ENCODE peak calls at places on chromosomes 5 and 9, in nine cellular contexts. One of them, this sample, is unnamed.

GRCh38 chr9:83721509-83721908 is 13.8 kb upstream of the UBQLN1 start:
- DNase-seq in stomach: no peak
- DNase-seq in ovary: no peak
- DNase-seq in transverse colon: no peak
- DNase-seq in H54: no peak
- DNase-seq in suprapubic skin: no peak
- DNase-seq in HCT116: no peak
- DNase-seq in tibial nerve: no peak
- DNase-seq in sigmoid colon: no peak
- DNase-seq in this sample: no peak

GRCh38 chr5:95841914-95842812 is 19.6 kb upstream of the GLRX start:
- DNase-seq in stomach: peak
- DNase-seq in ovary: no peak
- DNase-seq in transverse colon: peak
- DNase-seq in H54: no peak
- DNase-seq in suprapubic skin: no peak
- DNase-seq in HCT116: no peak
- DNase-seq in tibial nerve: peak
- DNase-seq in sigmoid colon: peak
- DNase-seq in this sample: no peak

GRCh38 chr5:178116406-178116885 is 3.1 kb downstream of the N4BP3 start:
- DNase-seq in stomach: no peak
- DNase-seq in ovary: no peak
- DNase-seq in transverse colon: peak
- DNase-seq in H54: no peak
- DNase-seq in suprapubic skin: no peak
- DNase-seq in HCT116: no peak
- DNase-seq in tibial nerve: no peak
- DNase-seq in sigmoid colon: no peak
- DNase-seq in this sample: peak

GRCh38 chr9:4828776-4829175 is 36.0 kb downstream of the RCL1 start:
- DNase-seq in stomach: no peak
- DNase-seq in ovary: no peak
- DNase-seq in transverse colon: no peak
- DNase-seq in H54: no peak
- DNase-seq in suprapubic skin: no peak
- DNase-seq in HCT116: no peak
- DNase-seq in tibial nerve: no peak
- DNase-seq in sigmoid colon: no peak
- DNase-seq in this sample: peak

GRCh38 chr9:131649646-131650045 is 90.2 kb downstream of the RAPGEF1 start:
- DNase-seq in stomach: no peak
- DNase-seq in ovary: no peak
- DNase-seq in transverse colon: no peak
- DNase-seq in H54: no peak
- DNase-seq in suprapubic skin: no peak
- DNase-seq in HCT116: no peak
- DNase-seq in tibial nerve: no peak
- DNase-seq in sigmoid colon: no peak
- DNase-seq in this sample: no peak

GRCh38 chr5:111584651-111585050 is 72.3 kb upstream of the STARD4 start:
- DNase-seq in stomach: no peak
- DNase-seq in ovary: no peak
- DNase-seq in transverse colon: no peak
- DNase-seq in H54: peak
- DNase-seq in suprapubic skin: no peak
- DNase-seq in HCT116: no peak
- DNase-seq in tibial nerve: no peak
- DNase-seq in sigmoid colon: no peak
- DNase-seq in this sample: no peak

GRCh38 chr9:16180546-16180945 is 627.7 kb downstream of the CCDC171 start:
- DNase-seq in stomach: no peak
- DNase-seq in ovary: no peak
- DNase-seq in transverse colon: no peak
- DNase-seq in H54: no peak
- DNase-seq in suprapubic skin: no peak
- DNase-seq in HCT116: no peak
- DNase-seq in tibial nerve: no peak
- DNase-seq in sigmoid colon: no peak
- DNase-seq in this sample: no peak

GRCh38 chr9:84617415-84617814 is 52.1 kb upstream of the NTRK2 start:
- DNase-seq in stomach: no peak
- DNase-seq in ovary: no peak
- DNase-seq in transverse colon: no peak
- DNase-seq in H54: no peak
- DNase-seq in suprapubic skin: no peak
- DNase-seq in HCT116: no peak
- DNase-seq in tibial nerve: no peak
- DNase-seq in sigmoid colon: no peak
- DNase-seq in this sample: no peak

GRCh38 chr5:172113036-172113435 is 75.0 kb downstream of the STK10 start:
- DNase-seq in stomach: no peak
- DNase-seq in ovary: no peak
- DNase-seq in transverse colon: peak
- DNase-seq in H54: no peak
- DNase-seq in suprapubic skin: no peak
- DNase-seq in HCT116: no peak
- DNase-seq in tibial nerve: no peak
- DNase-seq in sigmoid colon: no peak
- DNase-seq in this sample: peak

GRCh38 chr9:113492343-113493079 is 29.0 kb downstream of the RGS3 start:
- DNase-seq in stomach: no peak
- DNase-seq in ovary: no peak
- DNase-seq in transverse colon: no peak
- DNase-seq in H54: no peak
- DNase-seq in suprapubic skin: no peak
- DNase-seq in HCT116: no peak
- DNase-seq in tibial nerve: no peak
- DNase-seq in sigmoid colon: peak
- DNase-seq in this sample: no peak

GRCh38 chr9:120902824-120903608 is 23.6 kb downstream of the TRAF1 start:
- DNase-seq in stomach: no peak
- DNase-seq in ovary: no peak
- DNase-seq in transverse colon: no peak
- DNase-seq in H54: no peak
- DNase-seq in suprapubic skin: no peak
- DNase-seq in HCT116: no peak
- DNase-seq in tibial nerve: no peak
- DNase-seq in sigmoid colon: no peak
- DNase-seq in this sample: no peak

GRCh38 chr9:120902286-120902685 is 24.3 kb downstream of the TRAF1 start:
- DNase-seq in stomach: no peak
- DNase-seq in ovary: no peak
- DNase-seq in transverse colon: no peak
- DNase-seq in H54: no peak
- DNase-seq in suprapubic skin: no peak
- DNase-seq in HCT116: no peak
- DNase-seq in tibial nerve: no peak
- DNase-seq in sigmoid colon: no peak
- DNase-seq in this sample: no peak

GRCh38 chr9:120901704-120902103 is 24.7 kb upstream of the PHF19 start:
- DNase-seq in stomach: no peak
- DNase-seq in ovary: no peak
- DNase-seq in transverse colon: no peak
- DNase-seq in H54: no peak
- DNase-seq in suprapubic skin: no peak
- DNase-seq in HCT116: no peak
- DNase-seq in tibial nerve: no peak
- DNase-seq in sigmoid colon: no peak
- DNase-seq in this sample: no peak

GRCh38 chr9:120900821-120901220 is 23.8 kb upstream of the PHF19 start:
- DNase-seq in stomach: no peak
- DNase-seq in ovary: no peak
- DNase-seq in transverse colon: no peak
- DNase-seq in H54: no peak
- DNase-seq in suprapubic skin: no peak
- DNase-seq in HCT116: no peak
- DNase-seq in tibial nerve: no peak
- DNase-seq in sigmoid colon: no peak
- DNase-seq in this sample: no peak

DNA sequence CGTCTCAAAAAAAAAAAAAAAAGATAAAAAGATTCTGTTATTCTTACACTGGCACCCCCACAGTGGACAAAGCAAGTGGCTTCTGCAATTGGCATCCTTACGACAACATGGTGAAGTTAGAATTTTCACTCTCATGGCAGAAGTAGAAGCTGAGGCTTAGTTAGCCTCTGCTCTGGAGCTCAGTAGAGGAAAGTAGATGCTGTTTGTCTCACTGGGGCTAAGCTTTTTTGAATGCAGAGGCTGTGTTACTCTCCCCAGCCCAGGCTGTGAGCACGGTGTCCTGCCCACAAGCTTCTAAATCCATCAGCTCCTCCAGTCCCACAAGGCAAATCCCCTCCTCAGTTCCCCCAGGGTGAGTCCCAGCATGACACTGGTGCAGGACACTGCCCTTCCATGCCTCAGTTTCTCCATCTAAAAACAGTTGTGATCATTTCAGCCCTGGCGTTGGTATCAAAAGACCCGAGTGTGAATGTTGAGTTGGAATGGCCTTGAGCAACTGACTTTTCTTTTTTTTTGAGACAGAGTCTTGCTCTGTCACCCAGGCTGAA is 22.6 kb upstream of the PHF19 start:
- DNase-seq in stomach: no peak
- DNase-seq in ovary: no peak
- DNase-seq in transverse colon: no peak
- DNase-seq in H54: no peak
- DNase-seq in suprapubic skin: no peak
- DNase-seq in HCT116: no peak
- DNase-seq in tibial nerve: no peak
- DNase-seq in sigmoid colon: no peak
- DNase-seq in this sample: no peak
- TF ChIP-seq POLR2A in stomach: no peak
- TF ChIP-seq POLR2A in ovary: no peak
- TF ChIP-seq POLR2A in transverse colon: no peak
- TF ChIP-seq POLR2A in H54: no peak
- TF ChIP-seq POLR2A in suprapubic skin: no peak
- TF ChIP-seq POLR2A in HCT116: no peak
- TF ChIP-seq POLR2A in tibial nerve: no peak
- TF ChIP-seq POLR2A in sigmoid colon: no peak
- TF ChIP-seq POLR2A in this sample: no peak

GRCh38 chr5:34835664-34836063 is 3.3 kb upstream of the TTC23L start:
- DNase-seq in stomach: no peak
- DNase-seq in ovary: no peak
- DNase-seq in transverse colon: no peak
- DNase-seq in H54: no peak
- DNase-seq in suprapubic skin: no peak
- DNase-seq in HCT116: no peak
- DNase-seq in tibial nerve: no peak
- DNase-seq in sigmoid colon: no peak
- DNase-seq in this sample: no peak
- TF ChIP-seq POLR2A in stomach: no peak
- TF ChIP-seq POLR2A in ovary: no peak
- TF ChIP-seq POLR2A in transverse colon: no peak
- TF ChIP-seq POLR2A in H54: no peak
- TF ChIP-seq POLR2A in suprapubic skin: no peak
- TF ChIP-seq POLR2A in HCT116: no peak
- TF ChIP-seq POLR2A in tibial nerve: no peak
- TF ChIP-seq POLR2A in sigmoid colon: no peak
- TF ChIP-seq POLR2A in this sample: no peak

GRCh38 chr9:129739432-129739831 is 13.4 kb downstream of the PTGES start:
- DNase-seq in stomach: no peak
- DNase-seq in ovary: no peak
- DNase-seq in transverse colon: no peak
- DNase-seq in H54: no peak
- DNase-seq in suprapubic skin: no peak
- DNase-seq in HCT116: no peak
- DNase-seq in tibial nerve: no peak
- DNase-seq in sigmoid colon: no peak
- DNase-seq in this sample: no peak

GRCh38 chr9:129740174-129740573 is 12.7 kb downstream of the PTGES start:
- DNase-seq in stomach: no peak
- DNase-seq in ovary: no peak
- DNase-seq in transverse colon: no peak
- DNase-seq in H54: no peak
- DNase-seq in suprapubic skin: no peak
- DNase-seq in HCT116: no peak
- DNase-seq in tibial nerve: no peak
- DNase-seq in sigmoid colon: no peak
- DNase-seq in this sample: no peak

GRCh38 chr9:129736334-129736733 is 16.5 kb downstream of the PTGES start:
- DNase-seq in stomach: no peak
- DNase-seq in ovary: no peak
- DNase-seq in transverse colon: no peak
- DNase-seq in H54: no peak
- DNase-seq in suprapubic skin: no peak
- DNase-seq in HCT116: no peak
- DNase-seq in tibial nerve: no peak
- DNase-seq in sigmoid colon: no peak
- DNase-seq in this sample: no peak

GRCh38 chr9:129735546-129735945 is 17.3 kb downstream of the PTGES start:
- DNase-seq in stomach: no peak
- DNase-seq in ovary: no peak
- DNase-seq in transverse colon: no peak
- DNase-seq in H54: no peak
- DNase-seq in suprapubic skin: no peak
- DNase-seq in HCT116: no peak
- DNase-seq in tibial nerve: no peak
- DNase-seq in sigmoid colon: no peak
- DNase-seq in this sample: peak

DNA sequence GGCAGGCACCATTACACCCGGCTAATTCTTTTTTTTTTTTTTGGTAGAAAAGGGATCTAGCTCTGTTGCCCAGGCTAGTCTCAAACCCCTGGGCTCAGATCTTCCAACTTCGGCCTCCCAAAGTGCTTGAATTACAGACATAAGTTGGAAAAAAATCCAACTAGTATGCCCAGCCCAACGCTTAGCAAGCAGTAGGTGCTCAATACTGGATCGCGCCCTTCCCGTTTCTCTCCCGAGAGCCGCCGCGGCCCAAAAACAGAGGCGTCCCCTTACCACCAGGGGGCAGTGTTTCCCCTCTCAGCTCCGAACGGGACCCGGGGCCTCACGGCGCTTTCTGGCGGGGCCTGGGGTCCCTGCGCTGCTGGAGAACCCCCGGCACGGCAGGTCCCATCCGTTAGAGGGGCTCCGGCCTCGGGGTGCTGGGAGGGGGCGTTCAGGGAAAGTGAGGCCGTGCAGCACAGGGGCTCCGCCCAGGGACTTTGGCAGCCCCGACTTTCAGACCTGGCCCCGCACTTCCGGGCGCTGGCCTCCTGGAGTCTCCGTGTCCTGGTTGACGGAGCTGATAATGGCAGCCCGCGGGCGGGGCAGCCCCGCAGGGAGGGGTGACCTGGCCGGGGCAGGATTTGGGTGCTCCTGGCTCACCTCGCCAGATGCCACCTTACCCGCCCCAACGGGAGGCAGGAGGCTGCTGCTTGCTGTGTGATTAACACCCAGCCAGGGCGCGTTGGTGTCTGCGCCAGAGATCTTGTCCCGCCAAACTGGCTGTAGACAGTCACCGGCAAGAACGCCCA is 15.2 kb downstream of the PTGES start:
- DNase-seq in stomach: peak
- DNase-seq in ovary: peak
- DNase-seq in transverse colon: peak
- DNase-seq in H54: peak
- DNase-seq in suprapubic skin: peak
- DNase-seq in HCT116: peak
- DNase-seq in tibial nerve: peak
- DNase-seq in sigmoid colon: peak
- DNase-seq in this sample: peak
- TF ChIP-seq POLR2A in stomach: no peak
- TF ChIP-seq POLR2A in ovary: no peak
- TF ChIP-seq POLR2A in transverse colon: no peak
- TF ChIP-seq POLR2A in H54: no peak
- TF ChIP-seq POLR2A in suprapubic skin: no peak
- TF ChIP-seq POLR2A in HCT116: no peak
- TF ChIP-seq POLR2A in tibial nerve: no peak
- TF ChIP-seq POLR2A in sigmoid colon: no peak
- TF ChIP-seq POLR2A in this sample: peak

GRCh38 chr9:123344273-123345096 is 11.5 kb upstream of the CRB2 start:
- DNase-seq in stomach: no peak
- DNase-seq in ovary: no peak
- DNase-seq in transverse colon: no peak
- DNase-seq in H54: no peak
- DNase-seq in suprapubic skin: no peak
- DNase-seq in HCT116: no peak
- DNase-seq in tibial nerve: no peak
- DNase-seq in sigmoid colon: no peak
- DNase-seq in this sample: no peak
- TF ChIP-seq POLR2A in stomach: no peak
- TF ChIP-seq POLR2A in ovary: no peak
- TF ChIP-seq POLR2A in transverse colon: no peak
- TF ChIP-seq POLR2A in H54: no peak
- TF ChIP-seq POLR2A in suprapubic skin: no peak
- TF ChIP-seq POLR2A in HCT116: no peak
- TF ChIP-seq POLR2A in tibial nerve: no peak
- TF ChIP-seq POLR2A in sigmoid colon: no peak
- TF ChIP-seq POLR2A in this sample: no peak

This sample was measured in erythroblast.